ENCODE peak calls at places on chromosomes 1 and 21, in five cellular contexts. One of them, this sample, is unnamed. For H3K27me3, the result is how much of the 10 kb centered on the place peaks cover.

GRCh38 chr1:198598796-198599321 is 40.0 kb upstream of the PTPRC start:
- DNase-seq in uterus: no peak
- DNase-seq in spleen: peak
- DNase-seq in transverse colon: no peak
- DNase-seq in lung: no peak
- DNase-seq in this sample: no peak

GRCh38 chr1:182888736-182889531 is 49.8 kb downstream of the DHX9 start:
- DNase-seq in uterus: no peak
- DNase-seq in spleen: no peak
- DNase-seq in transverse colon: no peak
- DNase-seq in lung: no peak
- DNase-seq in this sample: no peak

GRCh38 chr1:25927541-25928265 is 21.5 kb upstream of the STMN1 start:
- DNase-seq in uterus: no peak
- DNase-seq in spleen: no peak
- DNase-seq in transverse colon: no peak
- DNase-seq in lung: no peak
- DNase-seq in this sample: no peak

GRCh38 chr1:41578712-41579335 is 94.3 kb upstream of the EDN2 start:
- DNase-seq in uterus: no peak
- DNase-seq in spleen: no peak
- DNase-seq in transverse colon: no peak
- DNase-seq in lung: no peak
- DNase-seq in this sample: no peak

GRCh38 chr1:166189126-166189525 is 22.3 kb upstream of the FAM78B start:
- DNase-seq in uterus: no peak
- DNase-seq in spleen: no peak
- DNase-seq in transverse colon: no peak
- DNase-seq in lung: no peak
- DNase-seq in this sample: no peak

GRCh38 chr1:74650561-74650960 is 23.0 kb downstream of the ERICH3 start:
- DNase-seq in uterus: no peak
- DNase-seq in spleen: no peak
- DNase-seq in transverse colon: no peak
- DNase-seq in lung: no peak
- DNase-seq in this sample: no peak

GRCh38 chr1:104294259-104294658 is 544.6 kb downstream of the AMY1C start:
- DNase-seq in uterus: no peak
- DNase-seq in spleen: no peak
- DNase-seq in transverse colon: no peak
- DNase-seq in lung: no peak
- DNase-seq in this sample: no peak

GRCh38 chr1:12166834-12167492 is at the start of gene TNFRSF1B:
- DNase-seq in uterus: no peak
- DNase-seq in spleen: peak
- DNase-seq in transverse colon: peak
- DNase-seq in lung: peak
- DNase-seq in this sample: peak

GRCh38 chr1:189117072-189117770 is 1360.4 kb downstream of the BRINP3 start:
- DNase-seq in uterus: no peak
- DNase-seq in spleen: no peak
- DNase-seq in transverse colon: no peak
- DNase-seq in lung: no peak
- DNase-seq in this sample: no peak

GRCh38 chr1:35437200-35437599 is 120.0 kb downstream of the KIAA0319L start:
- DNase-seq in uterus: no peak
- DNase-seq in spleen: no peak
- DNase-seq in transverse colon: no peak
- DNase-seq in lung: no peak
- DNase-seq in this sample: no peak

GRCh38 chr1:78676347-78676982 is 26.8 kb downstream of the IFI44 start:
- DNase-seq in uterus: peak
- DNase-seq in spleen: no peak
- DNase-seq in transverse colon: peak
- DNase-seq in lung: peak
- DNase-seq in this sample: peak

DNA sequence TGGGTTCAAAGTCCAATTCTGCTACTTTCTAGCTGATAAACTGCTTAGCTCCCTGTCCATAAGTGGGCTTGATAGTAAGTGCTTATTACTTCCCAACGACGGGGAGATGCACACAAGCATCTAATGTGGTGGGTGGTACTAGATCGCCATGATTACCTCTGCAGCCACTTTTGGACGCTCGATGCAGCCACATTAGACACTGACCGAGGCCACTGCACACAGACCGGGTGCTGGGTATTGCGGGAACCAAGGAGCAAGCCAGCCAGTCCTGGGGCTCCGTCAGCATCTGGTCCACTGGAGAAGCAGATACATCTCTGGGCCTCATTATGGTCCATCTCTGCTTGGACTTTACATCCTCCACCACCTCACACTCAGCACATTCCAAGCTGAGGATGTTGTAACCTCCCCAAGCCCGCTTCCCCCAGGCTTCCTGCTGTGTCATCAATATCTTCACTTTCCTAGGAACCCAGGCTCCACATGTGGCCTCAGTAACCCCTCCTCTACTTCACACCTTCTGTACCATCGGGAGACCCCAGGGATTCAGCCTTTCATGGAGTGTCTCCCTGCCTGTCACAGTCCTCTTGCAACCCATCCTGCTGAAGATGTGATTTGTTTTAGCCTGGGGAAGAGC is 48.3 kb downstream of the RHOU start:
- DNase-seq in uterus: no peak
- DNase-seq in spleen: no peak
- DNase-seq in transverse colon: no peak
- DNase-seq in lung: no peak
- DNase-seq in this sample: no peak
- H3K27me3 ChIP-seq in uterus: under half
- H3K27me3 ChIP-seq in spleen: under half
- H3K27me3 ChIP-seq in transverse colon: under half
- H3K27me3 ChIP-seq in lung: under half
- H3K27me3 ChIP-seq in this sample: under half

GRCh38 chr1:155124503-155125463 is 2.9 kb upstream of the EFNA1 start:
- DNase-seq in uterus: no peak
- DNase-seq in spleen: no peak
- DNase-seq in transverse colon: peak
- DNase-seq in lung: no peak
- DNase-seq in this sample: peak
- H3K27me3 ChIP-seq in uterus: under half
- H3K27me3 ChIP-seq in spleen: under half
- H3K27me3 ChIP-seq in transverse colon: under half
- H3K27me3 ChIP-seq in lung: under half
- H3K27me3 ChIP-seq in this sample: under half

DNA sequence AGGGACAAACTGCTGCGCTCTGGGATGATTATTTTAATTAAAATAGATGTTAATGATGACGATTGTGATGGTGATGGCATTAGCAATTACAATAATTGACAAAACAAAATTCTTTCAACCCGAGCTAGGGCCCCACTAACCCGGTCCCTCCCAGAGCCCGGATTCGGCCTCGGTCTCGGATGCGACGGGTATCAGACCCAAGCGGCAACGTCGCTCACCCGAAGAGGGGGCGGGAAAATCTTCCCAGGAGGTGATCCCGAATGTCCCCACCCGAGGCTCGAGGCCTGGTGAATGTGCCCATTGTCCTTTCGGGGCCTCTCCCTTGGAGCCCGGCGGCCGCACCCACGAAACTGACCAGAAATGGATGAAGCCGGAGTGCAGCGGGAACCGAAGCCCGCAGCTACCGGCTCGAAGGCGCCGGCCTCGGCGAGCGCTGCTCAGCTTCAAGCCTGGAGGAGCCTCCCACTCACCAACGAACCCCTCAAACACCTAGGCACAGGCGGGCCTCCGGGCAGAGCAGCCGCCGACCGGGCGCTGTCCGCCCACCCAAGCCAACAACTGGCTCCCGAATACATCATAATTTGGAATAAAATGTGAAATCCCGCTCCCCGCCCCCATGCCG is 1.2 kb downstream of the TAL1 start:
- DNase-seq in uterus: no peak
- DNase-seq in spleen: no peak
- DNase-seq in transverse colon: no peak
- DNase-seq in lung: no peak
- DNase-seq in this sample: no peak
- H3K27me3 ChIP-seq in uterus: half or more
- H3K27me3 ChIP-seq in spleen: under half
- H3K27me3 ChIP-seq in transverse colon: half or more
- H3K27me3 ChIP-seq in lung: under half
- H3K27me3 ChIP-seq in this sample: half or more

GRCh38 chr1:67339623-67340343 is 32.1 kb downstream of the IL12RB2 start:
- DNase-seq in uterus: no peak
- DNase-seq in spleen: no peak
- DNase-seq in transverse colon: no peak
- DNase-seq in lung: no peak
- DNase-seq in this sample: no peak
- H3K27me3 ChIP-seq in uterus: under half
- H3K27me3 ChIP-seq in spleen: under half
- H3K27me3 ChIP-seq in transverse colon: under half
- H3K27me3 ChIP-seq in lung: under half
- H3K27me3 ChIP-seq in this sample: under half

GRCh38 chr21:36713746-36714145 is 14.8 kb downstream of the SIM2 start:
- DNase-seq in uterus: no peak
- DNase-seq in spleen: no peak
- DNase-seq in transverse colon: no peak
- DNase-seq in lung: no peak
- DNase-seq in this sample: no peak
- H3K27me3 ChIP-seq in uterus: half or more
- H3K27me3 ChIP-seq in spleen: under half
- H3K27me3 ChIP-seq in transverse colon: half or more
- H3K27me3 ChIP-seq in lung: under half
- H3K27me3 ChIP-seq in this sample: half or more

DNA sequence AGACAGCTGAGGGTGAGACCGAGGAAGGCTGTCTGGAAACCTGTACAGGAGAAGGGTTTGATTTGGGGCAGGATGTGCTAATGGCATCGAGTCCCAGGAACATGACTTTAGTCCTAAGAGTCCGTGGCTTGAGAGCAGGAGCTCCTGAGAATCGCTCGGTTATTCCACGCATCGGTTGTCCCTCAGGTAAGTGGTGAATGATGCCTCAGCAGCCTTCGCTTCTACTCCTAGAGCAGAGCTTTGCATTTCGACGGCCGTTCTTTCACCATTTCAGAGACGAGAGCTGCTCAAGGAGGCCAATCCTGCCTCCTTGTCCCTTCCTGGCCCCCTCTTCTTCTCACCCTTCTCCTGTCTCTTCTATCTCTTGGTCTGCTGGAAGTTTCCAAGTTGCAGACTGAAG is 270.5 kb upstream of the C1orf174 start:
- DNase-seq in uterus: no peak
- DNase-seq in spleen: peak
- DNase-seq in transverse colon: no peak
- DNase-seq in lung: no peak
- DNase-seq in this sample: no peak
- H3K27me3 ChIP-seq in uterus: under half
- H3K27me3 ChIP-seq in spleen: under half
- H3K27me3 ChIP-seq in transverse colon: under half
- H3K27me3 ChIP-seq in lung: under half
- H3K27me3 ChIP-seq in this sample: under half

GRCh38 chr1:2494323-2494693 is 18.2 kb downstream of the PLCH2 start:
- DNase-seq in uterus: no peak
- DNase-seq in spleen: no peak
- DNase-seq in transverse colon: peak
- DNase-seq in lung: no peak
- DNase-seq in this sample: no peak
- H3K27me3 ChIP-seq in uterus: under half
- H3K27me3 ChIP-seq in spleen: under half
- H3K27me3 ChIP-seq in transverse colon: under half
- H3K27me3 ChIP-seq in lung: under half
- H3K27me3 ChIP-seq in this sample: under half